ENCODE peak calls at places on chromosomes 2 and 18, in five cellular contexts. T, L, N, S and J are unnamed samples.

GRCh38 chr2:55014962-55015939 is 35.0 kb downstream of the RTN4 start:
- DNase-seq in S (no peak), L (peak; percentile 89), N (no peak), T (no peak), J (peak; percentile 62)

GRCh38 chr2:100535850-100536249 is 26.9 kb upstream of the PDCL3 start:
- DNase-seq in T (no peak), S (no peak), N (no peak), L (no peak), J (no peak)

GRCh38 chr18:45379903-45380302 is 235.4 kb upstream of the SLC14A2 start:
- DNase-seq in T (no peak), S (no peak), N (no peak), L (no peak), J (no peak)

GRCh38 chr2:153568105-153568504 is 89.5 kb upstream of the RPRM start:
- DNase-seq in N (no peak), S (no peak), L (no peak), T (peak; percentile 27), J (no peak)

GRCh38 chr2:95274291-95275150 is at the start of gene PROM2:
- DNase-seq in S (peak; percentile 17), L (no peak), N (no peak), T (peak; percentile 86), J (no peak)

GRCh38 chr2:232898592-232899541 is 28.8 kb downstream of the SNORC start:
- DNase-seq in T (no peak), L (peak; percentile 37), S (no peak), N (no peak), J (peak; percentile 20)

GRCh38 chr2:120320318-120320851 is 25.6 kb upstream of the INHBB start:
- DNase-seq in S (no peak), N (no peak), T (no peak), L (no peak), J (no peak)

GRCh38 chr18:3528251-3528650 is 78.3 kb downstream of the TGIF1 start:
- DNase-seq in N (no peak), T (no peak), S (no peak), L (no peak), J (no peak)

GRCh38 chr2:163794635-163795034 is 58.8 kb upstream of the FIGN start:
- DNase-seq in T (no peak), S (no peak), N (no peak), L (peak; percentile 11), J (peak; percentile 16)

GRCh38 chr2:212517693-212518092 is 20.9 kb downstream of the ERBB4 start:
- DNase-seq in S (no peak), L (no peak), N (no peak), T (no peak), J (no peak)

GRCh38 chr2:216696751-216697560 is 1.6 kb upstream of the IGFBP5 start:
- DNase-seq in N (no peak), S (no peak), L (peak; percentile 58), T (no peak), J (peak; percentile 53)

GRCh38 chr18:7011142-7011541 is 106.5 kb downstream of the LAMA1 start:
- DNase-seq in S (no peak), N (no peak), T (no peak), L (no peak), J (no peak)

GRCh38 chr2:65361623-65362022 is 70.8 kb downstream of the SPRED2 start:
- DNase-seq in L (no peak), T (no peak), N (no peak), S (no peak), J (no peak)

GRCh38 chr2:6342273-6342920 is 523.3 kb downstream of the CMPK2 start:
- DNase-seq in S (no peak), T (no peak), N (no peak), L (no peak), J (no peak)

GRCh38 chr2:127790694-127791529 is 20.1 kb downstream of the WDR33 start:
- DNase-seq in S (no peak), T (no peak), L (no peak), N (no peak), J (no peak)

GRCh38 chr2:131966256-131966655 is 195.5 kb downstream of the ANKRD30BL start:
- DNase-seq in T (no peak), S (no peak), N (no peak), L (no peak), J (no peak)

GRCh38 chr2:10330700-10331032 is 28.0 kb downstream of the HPCAL1 start:
- DNase-seq in L (no peak), N (no peak), T (no peak), S (no peak), J (no peak)

GRCh38 chr2:10329584-10329879 is 26.8 kb downstream of the HPCAL1 start:
- DNase-seq in L (no peak), N (no peak), T (no peak), S (no peak), J (no peak)

GRCh38 chr2:10331033-10331701 is 28.5 kb downstream of the HPCAL1 start:
- DNase-seq in N (peak; percentile 66), L (peak; percentile 81), S (no peak), T (peak; percentile 92), J (peak; percentile 27)

GRCh38 chr2:10328667-10329583 is 26.2 kb downstream of the HPCAL1 start:
- DNase-seq in L (no peak), T (no peak), N (no peak), S (no peak), J (no peak)

DNA sequence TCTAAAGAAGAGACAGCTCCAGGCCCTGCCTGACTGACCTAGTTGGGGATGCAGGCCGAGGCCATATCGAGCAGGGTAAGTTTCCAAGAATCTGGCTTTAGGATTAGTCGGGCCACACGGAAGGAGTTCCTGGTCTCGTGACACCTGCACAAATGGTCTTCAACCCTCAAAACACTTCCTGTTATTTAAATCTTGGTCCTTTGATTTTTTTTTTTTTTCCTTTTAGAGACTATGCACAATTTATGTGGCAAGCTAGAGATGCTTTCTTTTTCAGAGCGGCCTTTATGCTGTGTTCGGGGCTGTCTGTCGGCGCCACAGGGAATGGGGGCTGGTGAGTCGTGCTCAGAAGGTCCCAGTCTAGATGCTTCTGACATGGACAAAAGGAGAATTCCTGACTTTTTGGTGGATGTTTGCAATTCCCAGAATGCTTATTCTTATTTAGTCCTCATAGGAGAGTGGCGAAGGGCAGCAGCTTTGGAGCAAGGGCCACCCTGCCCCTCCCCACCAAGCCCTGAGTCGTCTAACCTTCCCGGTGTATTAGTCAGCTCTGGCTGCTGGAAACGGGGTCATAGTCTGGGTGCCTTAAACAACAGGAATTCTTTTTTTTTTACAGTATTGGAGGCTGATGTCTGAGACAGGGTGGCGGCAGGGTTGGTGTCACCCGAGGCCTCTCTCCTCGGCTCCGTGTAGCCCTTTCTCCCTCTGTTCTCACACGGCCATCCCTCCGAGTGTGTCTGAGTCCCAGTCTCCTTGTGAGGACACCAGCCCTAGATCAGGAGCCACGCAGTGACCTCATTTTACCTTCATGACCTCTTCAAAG is 27.4 kb downstream of the HPCAL1 start:
- DNase-seq in L (peak; percentile 80), S (no peak), T (no peak), N (no peak), J (no peak)
- H3K4me3 ChIP-seq in L (peak overlapping the region; percentile 25), S (no peak overlapping the region), T (peak overlapping the region; percentile 37), N (peak overlapping the region; percentile 11), J (no peak overlapping the region)

GRCh38 chr2:204313256-204313655 is 232.0 kb upstream of the PARD3B start:
- DNase-seq in S (no peak), N (no peak), T (no peak), L (no peak), J (no peak)
- H3K27ac ChIP-seq in S (no peak overlapping the region), N (no peak overlapping the region), T (no peak overlapping the region), L (no peak overlapping the region), J (no peak overlapping the region)

DNA sequence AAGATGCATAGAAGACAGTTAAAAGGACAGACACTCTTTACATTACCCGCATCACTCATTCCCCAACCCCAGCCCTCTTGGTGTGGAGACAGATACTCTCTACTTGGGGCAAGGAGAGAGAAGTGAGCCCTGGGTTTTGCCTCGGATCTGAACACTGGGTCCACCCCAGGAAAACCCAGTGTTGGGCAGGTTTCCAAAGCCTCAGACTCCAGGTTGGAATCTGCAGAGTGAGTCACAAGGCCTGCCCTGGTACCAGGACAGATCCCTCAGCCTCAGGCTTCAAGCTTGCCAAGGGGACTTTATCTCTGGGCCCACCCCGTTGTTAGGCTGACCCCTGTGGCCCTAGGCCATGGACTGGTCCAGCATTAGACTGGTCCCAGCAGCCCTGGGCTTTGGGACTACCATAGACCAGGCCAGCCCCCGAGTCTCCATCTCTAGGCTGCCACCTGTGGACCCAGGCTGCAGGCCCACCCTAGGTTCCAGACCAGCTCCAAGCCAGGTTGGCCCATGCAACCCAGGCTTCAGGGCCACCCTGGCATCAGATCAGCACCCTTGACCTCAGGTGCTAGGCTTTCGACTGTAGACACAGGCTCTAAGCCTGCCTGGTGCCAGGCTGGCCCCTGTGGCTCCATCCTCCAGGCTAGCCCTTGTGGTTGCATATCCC is 112.8 kb downstream of the GULP1 start:
- DNase-seq in L (no peak), S (no peak), T (no peak), N (no peak), J (no peak)
- H3K4me3 ChIP-seq in L (no peak overlapping the region), S (no peak overlapping the region), T (no peak overlapping the region), N (no peak overlapping the region), J (no peak overlapping the region)

DNA sequence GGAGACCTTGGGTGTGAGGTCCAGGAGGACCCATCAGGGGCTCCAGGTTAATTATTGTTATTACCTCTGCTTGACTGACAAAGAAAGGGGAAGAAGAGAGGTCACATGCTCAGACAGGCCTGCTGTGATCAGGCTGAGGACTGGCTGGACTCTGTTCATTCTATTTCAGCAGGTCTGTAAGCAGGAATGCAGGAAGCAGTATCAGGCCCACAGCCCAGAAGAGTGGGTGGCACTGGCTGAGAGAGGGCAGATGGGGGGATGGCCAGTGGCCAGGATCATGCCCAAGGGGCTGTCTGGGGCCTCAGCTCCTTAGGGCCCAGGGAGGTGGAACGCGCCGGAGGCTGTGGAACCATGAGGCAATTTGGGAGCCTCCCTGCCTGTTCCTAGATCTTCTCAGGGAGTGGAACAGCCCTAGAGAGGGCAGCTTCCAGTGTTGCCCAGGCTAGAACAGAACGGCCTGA is 43.7 kb upstream of the ZBTB7C start:
- DNase-seq in N (no peak), L (no peak), T (no peak), S (peak; percentile 42), J (peak; percentile 42)
- H3K27ac ChIP-seq in N (no peak overlapping the region), L (no peak overlapping the region), T (no peak overlapping the region), S (no peak overlapping the region), J (no peak overlapping the region)

GRCh38 chr2:20667151-20667530 is 197 bp downstream of the GDF7 start:
- DNase-seq in S (no peak), L (no peak), T (peak; percentile 57), N (no peak), J (peak; percentile 56)

GRCh38 chr2:20666364-20667150 is at the start of gene GDF7:
- DNase-seq in N (peak; percentile 55), S (peak; percentile 59), L (peak; percentile 41), T (peak; percentile 65), J (peak; percentile 34)

GRCh38 chr2:20668871-20669475 is 2.0 kb downstream of the GDF7 start:
- DNase-seq in L (no peak), N (no peak), T (peak; percentile 42), S (no peak), J (no peak)

GRCh38 chr2:20668470-20668869 is 1.5 kb downstream of the GDF7 start:
- DNase-seq in L (no peak), T (no peak), S (no peak), N (no peak), J (no peak)

GRCh38 chr2:20667531-20668401 is 822 bp downstream of the GDF7 start:
- DNase-seq in N (no peak), L (no peak), S (peak; percentile 36), T (peak; percentile 63), J (no peak)
- H3K4me3 ChIP-seq in N (peak overlapping the region; percentile 50), L (peak overlapping the region; percentile 58), S (peak overlapping the region; percentile 32), T (peak overlapping the region; percentile 40), J (peak overlapping the region; percentile 27)